ENCODE peak calls at places on chromosomes 11 and 22, in ten cellular contexts. H is kidney glomerular epithelial cell; B is AG08396; A is upper lobe of right lung; O is B cell; E is central memory CD4-positive, alpha-beta T cell; L is AG08395; M is HAP-1; P is GM23248; D is hippocampal formation. N is an unnamed sample.

GRCh38 chr22:46079861-46080821 is 70.2 kb upstream of the PPARA start:
- DNase-seq in B (peak), P (peak), H (peak), M (no peak), A (peak), L (peak), D (peak), O (no peak), E (no peak), N (no peak)

GRCh38 chr11:35045219-35045819 is 93.7 kb upstream of the CD44 start:
- DNase-seq in E (peak), L (no peak), H (no peak), P (no peak), D (no peak), M (no peak), O (peak), A (no peak), B (no peak), N (peak)

GRCh38 chr11:41527530-41527929 is 68.1 kb upstream of the LRRC4C start:
- DNase-seq in A (no peak), E (no peak), O (no peak), B (no peak), L (no peak), H (no peak), D (no peak), M (no peak), P (no peak), N (no peak)

GRCh38 chr22:49964136-49964492 is 3.5 kb downstream of the PIM3 start:
- DNase-seq in D (no peak), A (peak), P (no peak), E (peak), B (no peak), M (no peak), L (no peak), H (no peak), O (peak), N (peak)

GRCh38 chr11:12901874-12902481 is 107.1 kb upstream of the RASSF10 start:
- DNase-seq in D (no peak), P (peak), H (no peak), M (no peak), E (no peak), L (peak), O (no peak), B (peak), A (no peak), N (no peak)

GRCh38 chr22:23695141-23695540 is 4.3 kb downstream of the RGL4 start:
- DNase-seq in D (no peak), M (no peak), E (no peak), H (no peak), B (no peak), P (no peak), L (no peak), O (no peak), A (no peak), N (no peak)

GRCh38 chr22:39715778-39716495 is 145.4 kb downstream of the CACNA1I start:
- DNase-seq in D (no peak), E (no peak), P (no peak), O (no peak), L (no peak), H (no peak), B (no peak), A (peak), M (no peak), N (no peak)

GRCh38 chr11:74147199-74147929 is 23.4 kb downstream of the C2CD3 start:
- DNase-seq in B (no peak), M (no peak), E (no peak), P (peak), A (no peak), L (no peak), O (no peak), D (no peak), H (peak), N (no peak)

GRCh38 chr22:43346521-43346929 is 3.4 kb upstream of the SCUBE1 start:
- DNase-seq in L (peak), M (peak), D (no peak), O (peak), B (peak), A (peak), E (peak), H (peak), P (peak), N (peak)

GRCh38 chr11:75347781-75348613 is 3.5 kb downstream of the ARRB1 start:
- DNase-seq in E (no peak), O (no peak), B (peak), P (peak), H (peak), D (no peak), M (peak), L (peak), A (no peak), N (no peak)

GRCh38 chr22:44127353-44127752 is 53.4 kb upstream of the PARVG start:
- DNase-seq in M (no peak), E (no peak), P (peak), D (no peak), L (peak), O (no peak), B (no peak), H (no peak), A (peak), N (no peak)

GRCh38 chr22:20316844-20317401 is 2.9 kb downstream of the DGCR6L start:
- DNase-seq in D (no peak), E (no peak), P (no peak), M (no peak), O (no peak), B (no peak), H (no peak), L (no peak), A (no peak), N (no peak)

GRCh38 chr22:36453266-36453607 is 28.2 kb downstream of the TXN2 start:
- DNase-seq in P (peak), E (no peak), B (peak), M (no peak), O (no peak), H (no peak), A (no peak), D (no peak), L (no peak), N (no peak)

GRCh38 chr22:17785185-17786184 is 11.2 kb upstream of the BID start:
- DNase-seq in M (peak), L (peak), H (no peak), O (peak), D (no peak), P (peak), A (peak), B (peak), E (peak), N (peak)

GRCh38 chr22:24156146-24156914 is 25.0 kb upstream of the SUSD2 start:
- DNase-seq in M (no peak), B (peak), E (peak), O (peak), A (peak), L (peak), H (peak), D (no peak), P (peak), N (peak)

GRCh38 chr11:69080361-69080973 is 31.7 kb downstream of the TPCN2 start:
- DNase-seq in O (no peak), P (peak), B (no peak), D (no peak), E (no peak), M (no peak), L (peak), H (no peak), A (no peak), N (no peak)

GRCh38 chr22:20951932-20952380 is 15.1 kb upstream of the AIFM3 start:
- DNase-seq in B (no peak), E (no peak), O (no peak), A (no peak), M (no peak), P (no peak), D (no peak), L (no peak), H (no peak), N (no peak)

GRCh38 chr11:12478743-12479142 is 101.4 kb downstream of the PARVA start:
- DNase-seq in P (no peak), H (peak), D (no peak), O (no peak), A (no peak), M (no peak), E (no peak), B (peak), L (peak), N (no peak)

GRCh38 chr11:26936109-26936508 is 57.8 kb upstream of the FIBIN start:
- DNase-seq in B (no peak), D (no peak), O (no peak), L (no peak), M (peak), H (no peak), E (no peak), P (no peak), A (no peak), N (no peak)

GRCh38 chr22:42461511-42461910 is 29.3 kb upstream of the NFAM1 start:
- DNase-seq in A (no peak), H (no peak), D (no peak), L (no peak), B (no peak), P (no peak), O (no peak), M (no peak), E (no peak), N (no peak)

GRCh38 chr22:22403771-22404170 is 104.8 kb downstream of the ZNF280B start:
- DNase-seq in D (no peak), H (no peak), E (no peak), O (no peak), B (no peak), L (no peak), P (peak), M (no peak), A (no peak), N (no peak)

GRCh38 chr11:125433454-125434121 is 62.5 kb downstream of the FEZ1 start:
- DNase-seq in O (no peak), D (peak), E (no peak), H (peak), A (no peak), L (peak), B (peak), M (peak), P (peak), N (no peak)

GRCh38 chr11:74278721-74279148 is 32.7 kb downstream of the P4HA3 start:
- DNase-seq in O (no peak), A (no peak), B (peak), D (no peak), M (no peak), L (peak), E (no peak), H (peak), P (peak), N (no peak)

GRCh38 chr11:33530824-33531223 is 169.8 kb downstream of the C11orf91 start:
- DNase-seq in D (no peak), E (no peak), B (peak), A (no peak), P (peak), M (no peak), H (peak), L (peak), O (no peak), N (no peak)

GRCh38 chr11:68528630-68529029 is 68.1 kb downstream of the PPP6R3 start:
- DNase-seq in O (no peak), P (no peak), M (no peak), B (no peak), H (no peak), E (peak), L (no peak), D (no peak), A (no peak), N (no peak)

GRCh38 chr22:44807915-44808690 is 55.7 kb downstream of the ARHGAP8 start:
- DNase-seq in D (no peak), P (no peak), H (no peak), O (no peak), B (no peak), A (no peak), E (no peak), M (no peak), L (no peak), N (no peak)

GRCh38 chr11:2269601-2270321 is 627 bp downstream of the ASCL2 start:
- DNase-seq in L (peak), D (no peak), P (peak), E (peak), H (no peak), A (peak), M (no peak), O (peak), B (peak), N (peak)

GRCh38 chr11:115528217-115528616 is 24.0 kb upstream of the CADM1 start:
- DNase-seq in O (no peak), B (no peak), E (no peak), L (no peak), A (no peak), D (no peak), H (no peak), M (no peak), P (no peak), N (no peak)

GRCh38 chr22:41446057-41446501 is 522 bp downstream of the TOB2 start:
- DNase-seq in H (no peak), B (no peak), E (no peak), A (peak), M (no peak), O (peak), D (no peak), P (peak), L (no peak), N (no peak)

GRCh38 chr11:65425971-65426838 is 3.6 kb downstream of the NEAT1 start:
- DNase-seq in B (peak), P (peak), M (no peak), L (no peak), H (no peak), E (peak), D (peak), O (peak), A (no peak), N (peak)

GRCh38 chr11:36868380-36868779 is 270.3 kb upstream of the RAG2 start:
- DNase-seq in H (no peak), E (no peak), M (no peak), A (no peak), O (no peak), D (no peak), L (no peak), B (no peak), P (no peak), N (no peak)

GRCh38 chr22:49969751-49970527 is 9.4 kb downstream of the PIM3 start:
- DNase-seq in D (no peak), P (no peak), E (no peak), H (no peak), A (peak), M (no peak), B (no peak), L (no peak), O (peak), N (peak)

GRCh38 chr11:68461284-68461861 is 821 bp downstream of the PPP6R3 start:
- DNase-seq in L (no peak), E (peak), H (no peak), O (no peak), D (no peak), B (no peak), P (peak), A (peak), M (peak), N (no peak)

GRCh38 chr11:47591764-47592163 is 2.4 kb downstream of the C1QTNF4 start:
- DNase-seq in D (no peak), O (no peak), M (no peak), H (no peak), A (no peak), E (no peak), L (no peak), P (no peak), B (no peak), N (no peak)

GRCh38 chr11:62012451-62013265 is 45.2 kb upstream of the FTH1 start:
- DNase-seq in E (no peak), M (no peak), O (no peak), L (peak), D (no peak), A (peak), B (peak), P (peak), H (peak), N (no peak)

GRCh38 chr11:10604340-10604748 is 35.9 kb upstream of the LYVE1 start:
- DNase-seq in H (no peak), O (no peak), P (peak), A (no peak), L (peak), B (no peak), E (no peak), M (no peak), D (no peak), N (no peak)

GRCh38 chr11:95443386-95443785 is 212.4 kb upstream of the SESN3 start:
- DNase-seq in M (no peak), B (no peak), P (no peak), L (no peak), D (no peak), O (peak), H (no peak), A (no peak), E (peak), N (peak)

GRCh38 chr22:20624161-20624616 is 116.8 kb downstream of the MED15 start:
- DNase-seq in O (no peak), A (no peak), D (no peak), H (no peak), M (no peak), E (no peak), L (peak), B (no peak), P (peak), N (peak)